ENCODE peak calls at places on chromosome 21, in seven cellular contexts. L is activated CD4-positive, alpha-beta T cell treated with anti-CD3 and anti-CD28 coated beads, Interleukin-2, amount 50 U/mL, for 48 hours; A is T-helper 17 cell; M is left ventricle myocardium superior; N is GM12891; O is esophagus squamous epithelium; W is NCI-H510A. J is an unnamed sample.

GRCh38 chr21:42834730-42835191 is 44.6 kb downstream of the WDR4 start:
- DNase-seq in L (no peak), A (no peak), M (peak), N (no peak), O (no peak), W (no peak), J (no peak)

GRCh38 chr21:43664358-43664757 is 5.0 kb downstream of the RRP1B start:
- DNase-seq in L (no peak), A (no peak), M (no peak), N (no peak), O (no peak), W (no peak), J (no peak)

GRCh38 chr21:40043423-40043822 is 176.2 kb downstream of the PCP4 start:
- DNase-seq in L (no peak), A (no peak), M (no peak), N (no peak), O (no peak), W (no peak), J (no peak)

GRCh38 chr21:39908265-39908923 is 41.2 kb downstream of the PCP4 start:
- DNase-seq in L (no peak), A (no peak), M (no peak), N (no peak), O (no peak), W (no peak), J (no peak)

GRCh38 chr21:35381743-35382310 is 332.7 kb upstream of the RUNX1 start:
- DNase-seq in L (no peak), A (no peak), M (no peak), N (no peak), O (no peak), W (no peak), J (no peak)

GRCh38 chr21:44790401-44790800 is 11.2 kb downstream of the UBE2G2 start:
- DNase-seq in L (no peak), A (no peak), M (no peak), N (no peak), O (no peak), W (no peak), J (no peak)

GRCh38 chr21:16865612-16866011 is 647.2 kb upstream of the CXADR start:
- DNase-seq in L (no peak), A (no peak), M (no peak), N (no peak), O (no peak), W (no peak), J (no peak)

GRCh38 chr21:23543334-23543733 is 2063.9 kb downstream of the MRPL39 start:
- DNase-seq in L (no peak), A (no peak), M (peak), N (no peak), O (no peak), W (no peak), J (no peak)

GRCh38 chr21:38955495-38955894 is 149.8 kb downstream of the ETS2 start:
- DNase-seq in L (no peak), A (no peak), M (peak), N (no peak), O (no peak), W (no peak), J (no peak)

GRCh38 chr21:34182436-34182835 is 109.1 kb downstream of the MRPS6 start:
- DNase-seq in L (no peak), A (no peak), M (no peak), N (no peak), O (no peak), W (no peak), J (no peak)

J was measured in 8988T.